ENCODE peak calls at places on chromosomes 3 and 15, in nine cellular contexts. One of them, this sample, is unnamed.

GRCh38 chr3:85589145-85589544 is 630.4 kb downstream of the CADM2 start:
- DNase-seq in pancreas: no peak
- DNase-seq in HFF-Myc: peak
- DNase-seq in IMR-90: peak
- DNase-seq in fibroblast of pulmonary artery: peak
- DNase-seq in prostate gland: no peak
- DNase-seq in cardiac fibroblast: no peak
- DNase-seq in heart right ventricle: no peak
- DNase-seq in kidney epithelial cell: peak
- DNase-seq in this sample: no peak

GRCh38 chr3:177554900-177555759 is 357.8 kb upstream of the TBL1XR1 start:
- DNase-seq in pancreas: no peak
- DNase-seq in HFF-Myc: no peak
- DNase-seq in IMR-90: peak
- DNase-seq in fibroblast of pulmonary artery: peak
- DNase-seq in prostate gland: no peak
- DNase-seq in cardiac fibroblast: peak
- DNase-seq in heart right ventricle: no peak
- DNase-seq in kidney epithelial cell: peak
- DNase-seq in this sample: no peak

GRCh38 chr15:84982301-84982920 is 755 bp downstream of the PDE8A start:
- DNase-seq in pancreas: peak
- DNase-seq in HFF-Myc: no peak
- DNase-seq in IMR-90: peak
- DNase-seq in fibroblast of pulmonary artery: peak
- DNase-seq in prostate gland: peak
- DNase-seq in cardiac fibroblast: peak
- DNase-seq in heart right ventricle: peak
- DNase-seq in kidney epithelial cell: no peak
- DNase-seq in this sample: peak

GRCh38 chr3:157251685-157252084 is 91.7 kb upstream of the CCNL1 start:
- DNase-seq in pancreas: no peak
- DNase-seq in HFF-Myc: no peak
- DNase-seq in IMR-90: no peak
- DNase-seq in fibroblast of pulmonary artery: no peak
- DNase-seq in prostate gland: no peak
- DNase-seq in cardiac fibroblast: no peak
- DNase-seq in heart right ventricle: no peak
- DNase-seq in kidney epithelial cell: no peak
- DNase-seq in this sample: no peak

GRCh38 chr3:49199244-49199899 is 28.0 kb downstream of the KLHDC8B start:
- DNase-seq in pancreas: peak
- DNase-seq in HFF-Myc: no peak
- DNase-seq in IMR-90: peak
- DNase-seq in fibroblast of pulmonary artery: peak
- DNase-seq in prostate gland: peak
- DNase-seq in cardiac fibroblast: peak
- DNase-seq in heart right ventricle: peak
- DNase-seq in kidney epithelial cell: peak
- DNase-seq in this sample: peak

GRCh38 chr3:189144645-189145044 is 27.1 kb upstream of the TPRG1 start:
- DNase-seq in pancreas: no peak
- DNase-seq in HFF-Myc: no peak
- DNase-seq in IMR-90: peak
- DNase-seq in fibroblast of pulmonary artery: peak
- DNase-seq in prostate gland: peak
- DNase-seq in cardiac fibroblast: peak
- DNase-seq in heart right ventricle: no peak
- DNase-seq in kidney epithelial cell: no peak
- DNase-seq in this sample: no peak

GRCh38 chr3:52253314-52254260 is 8.0 kb downstream of the PPM1M start:
- DNase-seq in pancreas: no peak
- DNase-seq in HFF-Myc: no peak
- DNase-seq in IMR-90: no peak
- DNase-seq in fibroblast of pulmonary artery: peak
- DNase-seq in prostate gland: no peak
- DNase-seq in cardiac fibroblast: no peak
- DNase-seq in heart right ventricle: no peak
- DNase-seq in kidney epithelial cell: no peak
- DNase-seq in this sample: no peak

GRCh38 chr3:73069775-73070444 is 8.5 kb downstream of the EBLN2 start:
- DNase-seq in pancreas: no peak
- DNase-seq in HFF-Myc: no peak
- DNase-seq in IMR-90: no peak
- DNase-seq in fibroblast of pulmonary artery: no peak
- DNase-seq in prostate gland: no peak
- DNase-seq in cardiac fibroblast: no peak
- DNase-seq in heart right ventricle: no peak
- DNase-seq in kidney epithelial cell: no peak
- DNase-seq in this sample: no peak

GRCh38 chr3:9402410-9403228 is 5.2 kb downstream of the SETD5 start:
- DNase-seq in pancreas: peak
- DNase-seq in HFF-Myc: no peak
- DNase-seq in IMR-90: peak
- DNase-seq in fibroblast of pulmonary artery: peak
- DNase-seq in prostate gland: no peak
- DNase-seq in cardiac fibroblast: peak
- DNase-seq in heart right ventricle: peak
- DNase-seq in kidney epithelial cell: no peak
- DNase-seq in this sample: no peak

GRCh38 chr15:78979456-78980320 is 34.8 kb upstream of the CTSH start:
- DNase-seq in pancreas: no peak
- DNase-seq in HFF-Myc: peak
- DNase-seq in IMR-90: peak
- DNase-seq in fibroblast of pulmonary artery: peak
- DNase-seq in prostate gland: peak
- DNase-seq in cardiac fibroblast: peak
- DNase-seq in heart right ventricle: peak
- DNase-seq in kidney epithelial cell: no peak
- DNase-seq in this sample: peak

GRCh38 chr15:68130851-68131250 is 74.3 kb downstream of the CALML4 start:
- DNase-seq in pancreas: no peak
- DNase-seq in HFF-Myc: no peak
- DNase-seq in IMR-90: no peak
- DNase-seq in fibroblast of pulmonary artery: no peak
- DNase-seq in prostate gland: no peak
- DNase-seq in cardiac fibroblast: no peak
- DNase-seq in heart right ventricle: no peak
- DNase-seq in kidney epithelial cell: no peak
- DNase-seq in this sample: no peak

GRCh38 chr3:10648181-10648580 is 142.8 kb upstream of the ATP2B2 start:
- DNase-seq in pancreas: no peak
- DNase-seq in HFF-Myc: no peak
- DNase-seq in IMR-90: no peak
- DNase-seq in fibroblast of pulmonary artery: no peak
- DNase-seq in prostate gland: no peak
- DNase-seq in cardiac fibroblast: no peak
- DNase-seq in heart right ventricle: no peak
- DNase-seq in kidney epithelial cell: no peak
- DNase-seq in this sample: no peak

GRCh38 chr3:150319900-150320299 is 88.2 kb upstream of the TSC22D2 start:
- DNase-seq in pancreas: no peak
- DNase-seq in HFF-Myc: peak
- DNase-seq in IMR-90: peak
- DNase-seq in fibroblast of pulmonary artery: peak
- DNase-seq in prostate gland: no peak
- DNase-seq in cardiac fibroblast: peak
- DNase-seq in heart right ventricle: no peak
- DNase-seq in kidney epithelial cell: peak
- DNase-seq in this sample: no peak

GRCh38 chr3:104887069-104887468 is 479.6 kb upstream of the ALCAM start:
- DNase-seq in pancreas: no peak
- DNase-seq in HFF-Myc: no peak
- DNase-seq in IMR-90: peak
- DNase-seq in fibroblast of pulmonary artery: peak
- DNase-seq in prostate gland: no peak
- DNase-seq in cardiac fibroblast: no peak
- DNase-seq in heart right ventricle: no peak
- DNase-seq in kidney epithelial cell: no peak
- DNase-seq in this sample: no peak

GRCh38 chr15:75203908-75204263 is 2.2 kb downstream of the C15orf39 start:
- DNase-seq in pancreas: no peak
- DNase-seq in HFF-Myc: no peak
- DNase-seq in IMR-90: no peak
- DNase-seq in fibroblast of pulmonary artery: no peak
- DNase-seq in prostate gland: no peak
- DNase-seq in cardiac fibroblast: no peak
- DNase-seq in heart right ventricle: no peak
- DNase-seq in kidney epithelial cell: no peak
- DNase-seq in this sample: no peak

GRCh38 chr15:75204340-75205063 is 2.8 kb downstream of the C15orf39 start:
- DNase-seq in pancreas: peak
- DNase-seq in HFF-Myc: peak
- DNase-seq in IMR-90: peak
- DNase-seq in fibroblast of pulmonary artery: peak
- DNase-seq in prostate gland: peak
- DNase-seq in cardiac fibroblast: peak
- DNase-seq in heart right ventricle: peak
- DNase-seq in kidney epithelial cell: no peak
- DNase-seq in this sample: peak

GRCh38 chr15:75201609-75202250 is at the start of gene C15orf39:
- DNase-seq in pancreas: peak
- DNase-seq in HFF-Myc: no peak
- DNase-seq in IMR-90: peak
- DNase-seq in fibroblast of pulmonary artery: peak
- DNase-seq in prostate gland: peak
- DNase-seq in cardiac fibroblast: peak
- DNase-seq in heart right ventricle: peak
- DNase-seq in kidney epithelial cell: no peak
- DNase-seq in this sample: peak

GRCh38 chr15:75202251-75203016 is 752 bp downstream of the C15orf39 start:
- DNase-seq in pancreas: peak
- DNase-seq in HFF-Myc: no peak
- DNase-seq in IMR-90: peak
- DNase-seq in fibroblast of pulmonary artery: peak
- DNase-seq in prostate gland: peak
- DNase-seq in cardiac fibroblast: peak
- DNase-seq in heart right ventricle: peak
- DNase-seq in kidney epithelial cell: no peak
- DNase-seq in this sample: peak

DNA sequence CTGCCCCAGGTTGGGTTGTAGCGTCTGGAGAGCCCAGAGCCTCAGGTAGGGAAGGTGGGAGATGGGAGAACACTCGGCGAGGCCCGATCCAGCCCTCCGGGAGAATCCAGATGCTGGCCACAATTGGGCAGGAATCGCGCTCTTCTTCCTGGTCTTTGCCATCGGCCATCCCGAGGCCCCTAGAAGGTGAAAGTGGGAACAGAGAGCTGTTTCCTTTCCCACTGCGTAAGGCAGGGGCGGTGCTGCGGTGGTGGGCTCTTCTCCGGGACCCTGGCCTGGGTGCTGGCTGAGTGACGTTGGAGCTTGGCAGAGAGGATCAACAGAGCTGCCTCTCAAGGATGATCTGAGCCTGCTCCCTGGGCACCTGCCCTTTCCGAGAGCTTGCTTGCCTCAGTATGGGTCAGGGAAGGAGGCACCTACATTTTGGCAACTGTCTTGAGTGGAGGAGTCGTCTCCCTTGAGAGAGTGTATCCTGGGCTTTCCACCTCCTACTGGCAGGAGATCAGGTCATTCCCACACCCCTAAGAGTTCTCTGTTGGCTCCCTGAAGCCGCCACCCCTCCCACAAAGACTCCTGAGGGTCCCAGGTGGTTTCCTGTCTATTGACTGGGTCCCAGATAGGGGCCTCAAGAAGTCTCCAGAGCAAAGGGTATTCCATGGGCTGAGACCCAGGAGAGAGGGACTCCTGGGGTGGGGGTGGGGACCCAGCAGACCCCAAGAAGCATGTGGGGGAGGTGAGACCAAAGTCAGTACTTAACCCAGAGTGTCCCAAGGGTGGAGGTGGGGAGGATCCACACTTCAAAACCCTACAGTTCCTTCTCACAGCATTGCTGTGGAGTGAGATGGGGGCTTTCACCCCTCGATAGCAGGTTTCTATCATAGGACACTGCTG is 1.6 kb downstream of the C15orf39 start:
- DNase-seq in pancreas: no peak
- DNase-seq in HFF-Myc: no peak
- DNase-seq in IMR-90: peak
- DNase-seq in fibroblast of pulmonary artery: peak
- DNase-seq in prostate gland: no peak
- DNase-seq in cardiac fibroblast: peak
- DNase-seq in heart right ventricle: peak
- DNase-seq in kidney epithelial cell: no peak
- DNase-seq in this sample: no peak
- TF ChIP-seq CTCF in pancreas: no peak
- TF ChIP-seq CTCF in HFF-Myc: no peak
- TF ChIP-seq CTCF in IMR-90: no peak
- TF ChIP-seq CTCF in fibroblast of pulmonary artery: peak
- TF ChIP-seq CTCF in prostate gland: no peak
- TF ChIP-seq CTCF in cardiac fibroblast: no peak
- TF ChIP-seq CTCF in heart right ventricle: no peak
- TF ChIP-seq CTCF in kidney epithelial cell: peak
- TF ChIP-seq CTCF in this sample: no peak

GRCh38 chr3:50259432-50260026 is 9.4 kb upstream of the SEMA3B start:
- DNase-seq in pancreas: peak
- DNase-seq in HFF-Myc: no peak
- DNase-seq in IMR-90: no peak
- DNase-seq in fibroblast of pulmonary artery: no peak
- DNase-seq in prostate gland: no peak
- DNase-seq in cardiac fibroblast: no peak
- DNase-seq in heart right ventricle: no peak
- DNase-seq in kidney epithelial cell: no peak
- DNase-seq in this sample: no peak
- H3K4me3 ChIP-seq in pancreas: peak
- H3K4me3 ChIP-seq in HFF-Myc: no peak
- H3K4me3 ChIP-seq in IMR-90: no peak
- H3K4me3 ChIP-seq in fibroblast of pulmonary artery: no peak
- H3K4me3 ChIP-seq in prostate gland: no peak
- H3K4me3 ChIP-seq in cardiac fibroblast: no peak
- H3K4me3 ChIP-seq in heart right ventricle: peak
- H3K4me3 ChIP-seq in kidney epithelial cell: no peak
- H3K4me3 ChIP-seq in this sample: peak

DNA sequence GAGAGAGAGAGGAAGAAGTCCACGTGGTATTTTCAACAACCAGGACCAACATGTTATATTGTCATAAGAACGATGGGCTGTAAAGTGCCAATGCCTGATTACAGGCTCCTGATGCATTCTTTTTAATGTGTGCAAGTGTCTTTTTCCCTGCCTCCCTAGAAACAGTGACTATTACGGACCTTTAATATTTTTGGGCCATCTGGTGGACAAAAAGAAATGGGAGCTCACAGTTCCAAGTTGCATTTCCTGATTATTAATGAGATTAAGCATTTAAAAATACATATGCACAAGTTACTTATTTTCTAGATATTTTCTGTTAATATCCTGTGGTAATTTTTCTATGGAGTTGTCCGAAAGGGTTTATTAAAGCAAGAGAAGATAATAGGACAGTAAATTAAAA is 530.2 kb downstream of the NR2F2 start:
- DNase-seq in pancreas: no peak
- DNase-seq in HFF-Myc: no peak
- DNase-seq in IMR-90: no peak
- DNase-seq in fibroblast of pulmonary artery: no peak
- DNase-seq in prostate gland: no peak
- DNase-seq in cardiac fibroblast: no peak
- DNase-seq in heart right ventricle: no peak
- DNase-seq in kidney epithelial cell: no peak
- DNase-seq in this sample: no peak
- TF ChIP-seq CTCF in pancreas: no peak
- TF ChIP-seq CTCF in HFF-Myc: no peak
- TF ChIP-seq CTCF in IMR-90: no peak
- TF ChIP-seq CTCF in fibroblast of pulmonary artery: no peak
- TF ChIP-seq CTCF in prostate gland: no peak
- TF ChIP-seq CTCF in cardiac fibroblast: peak
- TF ChIP-seq CTCF in heart right ventricle: peak
- TF ChIP-seq CTCF in kidney epithelial cell: no peak
- TF ChIP-seq CTCF in this sample: no peak

GRCh38 chr15:60479361-60479684 is 381 bp upstream of the ICE2 start:
- DNase-seq in pancreas: no peak
- DNase-seq in HFF-Myc: no peak
- DNase-seq in IMR-90: no peak
- DNase-seq in fibroblast of pulmonary artery: no peak
- DNase-seq in prostate gland: no peak
- DNase-seq in cardiac fibroblast: no peak
- DNase-seq in heart right ventricle: no peak
- DNase-seq in kidney epithelial cell: no peak
- DNase-seq in this sample: no peak
- H3K4me3 ChIP-seq in pancreas: peak
- H3K4me3 ChIP-seq in HFF-Myc: peak
- H3K4me3 ChIP-seq in IMR-90: peak
- H3K4me3 ChIP-seq in fibroblast of pulmonary artery: peak
- H3K4me3 ChIP-seq in prostate gland: peak
- H3K4me3 ChIP-seq in cardiac fibroblast: peak
- H3K4me3 ChIP-seq in heart right ventricle: peak
- H3K4me3 ChIP-seq in kidney epithelial cell: peak
- H3K4me3 ChIP-seq in this sample: peak